ENCODE peak calls at places on chromosomes 13 and 19, in five cellular contexts. U is K562, O is SK-N-SH, V is A549, Y is HepG2. E is an unnamed sample.

GRCh38 chr13:102690883-102691282 is 4.0 kb downstream of the METTL21C start:
- DNase-seq in U (no peak), O (peak), V (no peak), Y (no peak), E (no peak)

GRCh38 chr19:56125806-56126590 is 4.9 kb upstream of the ZNF787 start:
- DNase-seq in U (peak), O (no peak), V (no peak), Y (no peak), E (no peak)

GRCh38 chr13:113062691-113063090 is 42.9 kb upstream of the F7 start:
- DNase-seq in U (no peak), O (no peak), V (no peak), Y (no peak), E (no peak)

GRCh38 chr19:29364224-29364726 is 151.3 kb upstream of the UQCRFS1 start:
- DNase-seq in U (peak), O (no peak), V (no peak), Y (no peak), E (no peak)

GRCh38 chr13:47555235-47555634 is 445.8 kb downstream of the SUCLA2 start:
- DNase-seq in U (no peak), O (no peak), V (no peak), Y (no peak), E (no peak)

GRCh38 chr13:81738364-81738763 is 1397.4 kb upstream of the SPRY2 start:
- DNase-seq in U (no peak), O (no peak), V (no peak), Y (no peak), E (no peak)

GRCh38 chr19:4206818-4207484 is 22.4 kb upstream of the EBI3 start:
- DNase-seq in U (no peak), O (no peak), V (peak), Y (no peak), E (peak)

GRCh38 chr19:16018801-16019551 is 57.3 kb upstream of the TPM4 start:
- DNase-seq in U (no peak), O (peak), V (no peak), Y (no peak), E (no peak)

GRCh38 chr13:73000027-73000674 is 58.7 kb upstream of the KLF5 start:
- DNase-seq in U (no peak), O (no peak), V (no peak), Y (no peak), E (peak)

GRCh38 chr19:16449330-16449961 is 22.3 kb downstream of the EPS15L1 start:
- DNase-seq in U (no peak), O (no peak), V (no peak), Y (no peak), E (no peak)

GRCh38 chr13:112060899-112061366 is 6.0 kb upstream of the SOX1 start:
- DNase-seq in U (no peak), O (no peak), V (no peak), Y (no peak), E (no peak)

GRCh38 chr19:14383898-14384669 is 2.8 kb downstream of the ADGRE5 start:
- DNase-seq in U (peak), O (no peak), V (no peak), Y (no peak), E (no peak)

GRCh38 chr13:114073881-114074551 is 58.4 kb downstream of the RASA3 start:
- DNase-seq in U (no peak), O (no peak), V (no peak), Y (no peak), E (no peak)

GRCh38 chr13:108077284-108077683 is 138.1 kb downstream of the LIG4 start:
- DNase-seq in U (no peak), O (no peak), V (no peak), Y (no peak), E (no peak)

GRCh38 chr13:95479706-95480105 is 72.8 kb upstream of the CLDN10 start:
- DNase-seq in U (no peak), O (no peak), V (no peak), Y (no peak), E (no peak)

GRCh38 chr19:33390908-33391630 is 17.6 kb downstream of the CEBPG start:
- DNase-seq in U (no peak), O (peak), V (no peak), Y (no peak), E (no peak)

GRCh38 chr13:21528616-21529015 is 69.5 kb upstream of the ZDHHC20 start:
- DNase-seq in U (no peak), O (no peak), V (no peak), Y (no peak), E (no peak)

GRCh38 chr13:99371956-99372355 is 64.8 kb upstream of the GPR183 start:
- DNase-seq in U (no peak), O (no peak), V (no peak), Y (no peak), E (no peak)

GRCh38 chr19:28244966-28245365 is 968.0 kb downstream of the UQCRFS1 start:
- DNase-seq in U (no peak), O (no peak), V (no peak), Y (no peak), E (no peak)

GRCh38 chr19:17554968-17555479 is 425 bp upstream of the COLGALT1 start:
- DNase-seq in U (no peak), O (no peak), V (no peak), Y (no peak), E (no peak)

GRCh38 chr19:47111081-47111589 is 2.4 kb downstream of the ZC3H4 start:
- DNase-seq in U (peak), O (peak), V (no peak), Y (no peak), E (no peak)

GRCh38 chr13:99043700-99044300 is 65.9 kb upstream of the DOCK9 start:
- DNase-seq in U (no peak), O (no peak), V (no peak), Y (no peak), E (no peak)

GRCh38 chr19:41001243-41001971 is 10.3 kb downstream of the CYP2B6 start:
- DNase-seq in U (peak), O (no peak), V (no peak), Y (no peak), E (peak)

GRCh38 chr13:96075953-96076543 is 13.9 kb upstream of the HS6ST3 start:
- DNase-seq in U (no peak), O (peak), V (peak), Y (peak), E (no peak)

GRCh38 chr19:56840452-56841193 is at the start of the genes PEG3 and ZIM2:
- DNase-seq in U (no peak), O (peak), V (no peak), Y (peak), E (no peak)

GRCh38 chr13:23268441-23268840 is 87.7 kb downstream of the SGCG start:
- DNase-seq in U (no peak), O (no peak), V (no peak), Y (no peak), E (no peak)

GRCh38 chr13:101449971-101450748 is 2.3 kb upstream of the ITGBL1 start:
- DNase-seq in U (no peak), O (no peak), V (peak), Y (no peak), E (peak)

GRCh38 chr13:46359731-46360130 is 27.3 kb downstream of the RUBCNL start:
- DNase-seq in U (no peak), O (no peak), V (no peak), Y (no peak), E (no peak)
- TF ChIP-seq REST in U (no peak), O (no peak), V (no peak), Y (no peak), E (no peak)

GRCh38 chr19:38734426-38735256 is 9.6 kb downstream of the CAPN12 start:
- DNase-seq in U (no peak), O (no peak), V (peak), Y (no peak), E (no peak)
- TF ChIP-seq MAX in U (no peak), O (no peak), V (no peak), Y (no peak), E (no peak)

GRCh38 chr19:12721656-12722565 is 1.8 kb downstream of the TNPO2 start:
- DNase-seq in U (peak), O (peak), V (peak), Y (peak), E (no peak)

GRCh38 chr19:12723383-12723642 is 419 bp downstream of the TNPO2 start:
- DNase-seq in U (no peak), O (no peak), V (no peak), Y (no peak), E (no peak)

GRCh38 chr19:12720851-12721655 is 2.7 kb downstream of the TNPO2 start:
- DNase-seq in U (peak), O (peak), V (no peak), Y (no peak), E (no peak)

GRCh38 chr19:12722566-12723382 is 958 bp downstream of the TNPO2 start:
- DNase-seq in U (peak), O (peak), V (peak), Y (peak), E (peak)

DNA sequence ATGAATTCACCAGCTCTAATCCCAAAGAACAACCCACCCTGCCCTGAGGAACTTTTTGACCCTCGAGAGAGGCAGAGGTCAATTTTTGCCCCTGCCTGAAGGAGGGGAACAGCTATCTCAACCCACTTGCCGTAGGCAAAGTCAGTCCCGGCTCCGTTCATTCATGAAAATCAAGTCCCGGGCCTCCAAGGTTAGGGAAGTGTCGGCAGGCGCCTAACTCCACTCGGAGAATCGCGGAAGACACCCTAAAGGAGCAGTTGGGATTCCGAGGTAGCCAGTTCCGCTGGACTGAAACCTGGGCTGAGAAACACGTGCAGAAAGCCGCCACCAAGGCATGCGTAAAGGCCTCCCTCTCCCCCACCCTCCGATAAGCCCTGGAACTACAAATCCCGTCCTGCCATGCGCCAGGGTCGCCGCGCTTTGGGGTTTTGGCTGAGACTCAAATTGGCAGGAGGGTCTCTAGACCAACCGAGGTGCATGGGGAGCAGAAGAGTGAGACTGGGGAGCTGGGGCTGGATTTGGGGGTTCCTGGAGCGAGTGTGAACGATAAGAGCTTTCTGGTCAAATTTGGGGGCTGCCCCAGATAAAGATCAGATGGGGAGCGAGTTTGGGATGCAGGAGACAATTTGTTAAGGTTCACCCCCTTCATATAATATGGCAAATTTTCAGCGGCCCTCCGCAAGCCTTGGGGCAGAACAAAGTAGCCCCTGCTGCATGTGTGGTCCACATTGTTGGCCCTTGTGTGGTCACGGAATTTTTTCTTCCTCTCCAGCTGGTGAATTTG is at the start of gene TNPO2:
- DNase-seq in U (peak), O (peak), V (peak), Y (peak), E (peak)
- TF ChIP-seq REST in U (peak), O (no peak), V (no peak), Y (no peak), E (no peak)

GRCh38 chr13:97753942-97754670 is 199.4 kb upstream of the IPO5 start:
- DNase-seq in U (peak), O (no peak), V (no peak), Y (no peak), E (no peak)

GRCh38 chr13:97751477-97751876 is 202.0 kb upstream of the IPO5 start:
- DNase-seq in U (no peak), O (no peak), V (no peak), Y (no peak), E (no peak)

GRCh38 chr13:97753269-97753668 is 200.2 kb upstream of the IPO5 start:
- DNase-seq in U (no peak), O (no peak), V (no peak), Y (no peak), E (no peak)

GRCh38 chr13:97743946-97744345 is 209.5 kb upstream of the IPO5 start:
- DNase-seq in U (no peak), O (no peak), V (no peak), Y (no peak), E (no peak)

DNA sequence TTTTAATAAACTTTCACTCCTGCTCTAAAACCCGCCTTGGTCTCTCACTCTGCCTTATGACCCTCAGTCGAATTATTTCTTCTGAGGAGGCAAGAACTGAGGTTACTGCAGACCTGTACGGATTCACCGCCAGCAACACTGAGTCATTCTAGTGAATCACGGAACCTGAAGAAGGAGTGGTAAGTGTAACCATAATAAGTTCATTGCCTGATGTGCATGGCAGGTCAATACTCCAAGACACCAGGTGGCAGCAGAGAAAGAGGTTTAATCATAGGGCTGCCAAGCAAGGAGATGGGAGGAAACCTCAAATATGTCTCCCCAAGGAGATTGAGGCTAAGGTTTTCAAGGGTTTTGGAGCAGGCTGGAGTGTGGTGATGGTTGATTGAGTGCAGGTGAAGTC is 204.3 kb upstream of the IPO5 start:
- DNase-seq in U (no peak), O (no peak), V (peak), Y (peak), E (peak)
- TF ChIP-seq MAX in U (no peak), O (no peak), V (no peak), Y (no peak), E (no peak)

GRCh38 chr13:35770756-35771291 is 294.3 kb upstream of the MAB21L1 start:
- DNase-seq in U (no peak), O (no peak), V (no peak), Y (no peak), E (no peak)

GRCh38 chr13:35768126-35768525 is 291.6 kb upstream of the MAB21L1 start:
- DNase-seq in U (no peak), O (no peak), V (no peak), Y (no peak), E (no peak)

GRCh38 chr13:35771898-35772297 is 295.4 kb upstream of the MAB21L1 start:
- DNase-seq in U (no peak), O (no peak), V (no peak), Y (no peak), E (no peak)

GRCh38 chr13:35768551-35768950 is 292.1 kb upstream of the MAB21L1 start:
- DNase-seq in U (no peak), O (no peak), V (no peak), Y (no peak), E (no peak)

DNA sequence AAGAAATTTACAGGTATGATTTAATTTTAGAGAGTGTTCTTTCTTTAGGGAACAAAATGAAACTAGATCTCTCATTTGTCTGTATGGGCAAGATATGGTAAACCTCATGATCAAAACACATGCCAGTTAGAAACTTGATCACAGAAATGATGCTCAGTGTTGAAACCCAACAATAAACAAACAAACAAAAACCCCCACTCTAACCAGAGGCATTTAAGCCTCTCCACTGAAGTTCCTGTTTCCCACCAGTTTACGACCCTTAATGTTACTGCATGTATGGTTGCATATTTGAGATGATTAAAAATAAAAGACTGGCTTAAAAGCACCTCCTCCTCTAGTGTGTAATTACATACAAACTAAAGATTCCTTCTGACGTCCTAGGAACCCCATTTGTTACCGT is 293.3 kb upstream of the MAB21L1 start:
- DNase-seq in U (no peak), O (no peak), V (no peak), Y (no peak), E (no peak)
- TF ChIP-seq REST in U (no peak), O (no peak), V (no peak), Y (no peak), E (no peak)

DNA sequence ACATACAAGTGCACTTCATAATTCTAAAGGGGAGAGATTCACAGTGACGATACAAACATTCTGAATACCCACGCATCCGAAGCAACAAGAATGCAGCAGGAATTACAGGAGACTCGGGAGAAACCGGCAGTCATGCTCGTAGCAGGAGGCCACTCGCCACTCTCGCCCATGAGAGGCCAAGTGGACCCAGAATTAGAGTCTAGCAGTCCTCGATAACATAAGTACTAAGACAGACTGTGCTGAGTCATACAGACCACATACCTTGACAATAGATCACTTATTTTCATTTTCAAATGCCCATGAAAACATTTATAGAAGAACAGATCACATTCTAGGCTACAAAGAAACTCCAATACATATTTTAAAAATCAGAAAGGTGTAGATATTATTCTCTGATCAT is 299.1 kb upstream of the TSHZ3 start:
- DNase-seq in U (no peak), O (no peak), V (no peak), Y (no peak), E (no peak)
- TF ChIP-seq MAX in U (no peak), O (no peak), V (no peak), Y (no peak), E (no peak)

GRCh38 chr13:30580852-30581502 is 36.7 kb upstream of the USPL1 start:
- DNase-seq in U (no peak), O (no peak), V (no peak), Y (no peak), E (no peak)
- TF ChIP-seq REST in U (no peak), O (no peak), V (no peak), Y (no peak), E (no peak)

GRCh38 chr19:30870861-30871260 is 478.4 kb downstream of the TSHZ3 start:
- DNase-seq in U (no peak), O (peak), V (no peak), Y (no peak), E (no peak)
- TF ChIP-seq MAX in U (no peak), O (no peak), V (no peak), Y (no peak), E (no peak)

GRCh38 chr19:48221628-48222027 is 34.1 kb downstream of the CARD8 start:
- DNase-seq in U (no peak), O (no peak), V (no peak), Y (no peak), E (no peak)
- TF ChIP-seq REST in U (no peak), O (no peak), V (no peak), Y (no peak), E (no peak)

GRCh38 chr13:109844396-109844795 is 58.0 kb upstream of the IRS2 start:
- DNase-seq in U (no peak), O (no peak), V (no peak), Y (no peak), E (no peak)
- TF ChIP-seq MAX in U (no peak), O (no peak), V (no peak), Y (no peak), E (no peak)

E was measured in HCT116.